ENCODE peak calls at places on chromosome 16, in nine cellular contexts. R, U, Y, N, S, A, L, O and D are unnamed samples.

GRCh38 chr16:13153696-13154095 is 252.3 kb downstream of the SHISA9 start:
- DNase-seq in S (no peak), O (no peak), R (no peak), A (no peak), Y (no peak), L (no peak), N (no peak), U (no peak), D (no peak)

GRCh38 chr16:57562066-57562465 is 19.6 kb downstream of the ADGRG5 start:
- DNase-seq in R (no peak), Y (no peak), S (no peak), U (no peak), N (no peak), O (no peak), L (no peak), A (no peak), D (no peak)

GRCh38 chr16:51147776-51148673 is 3.0 kb downstream of the SALL1 start:
- DNase-seq in L (no peak), A (no peak), Y (no peak), N (no peak), S (no peak), R (no peak), U (no peak), O (no peak), D (no peak)

GRCh38 chr16:11796227-11797165 is 562 bp downstream of the ZC3H7A start:
- DNase-seq in S (peak), L (peak), Y (peak), O (peak), U (peak), N (peak), A (peak), R (peak), D (peak)

GRCh38 chr16:35510701-35511100 is 2051.3 kb downstream of the TP53TG3F start:
- DNase-seq in L (no peak), A (no peak), S (no peak), Y (no peak), O (no peak), U (no peak), R (no peak), N (no peak), D (no peak)

GRCh38 chr16:72972878-72973571 is 74.9 kb downstream of the ZFHX3 start:
- DNase-seq in U (no peak), R (no peak), O (no peak), Y (no peak), L (no peak), N (no peak), S (no peak), A (no peak), D (no peak)

GRCh38 chr16:11625769-11626168 is 39.0 kb upstream of the LITAF start:
- DNase-seq in R (no peak), L (no peak), S (no peak), A (peak), N (no peak), Y (no peak), O (no peak), U (no peak), D (no peak)

GRCh38 chr16:77457046-77457445 is 22.2 kb upstream of the ADAMTS18 start:
- DNase-seq in N (no peak), Y (no peak), R (no peak), S (no peak), O (no peak), A (no peak), L (no peak), U (no peak), D (no peak)

GRCh38 chr16:54699656-54700055 is 231.0 kb upstream of the IRX5 start:
- DNase-seq in Y (no peak), A (no peak), N (no peak), L (no peak), S (no peak), R (no peak), O (no peak), U (no peak), D (no peak)

GRCh38 chr16:15792563-15792971 is 64.3 kb downstream of the MYH11 start:
- DNase-seq in R (no peak), N (no peak), O (no peak), A (no peak), L (no peak), U (no peak), Y (no peak), S (no peak), D (no peak)

GRCh38 chr16:65889533-65889966 is 476.9 kb upstream of the CDH5 start:
- DNase-seq in A (peak), O (no peak), L (no peak), R (no peak), Y (no peak), U (no peak), S (no peak), N (no peak), D (no peak)

GRCh38 chr16:57477531-57478202 is 8.6 kb downstream of the DOK4 start:
- DNase-seq in R (no peak), Y (no peak), A (no peak), N (no peak), O (no peak), U (no peak), L (no peak), S (no peak), D (no peak)

GRCh38 chr16:23520500-23520899 is 10.2 kb upstream of the GGA2 start:
- DNase-seq in R (no peak), A (no peak), U (no peak), L (no peak), S (no peak), O (no peak), Y (no peak), N (no peak), D (no peak)

GRCh38 chr16:23521965-23522364 is 11.7 kb upstream of the GGA2 start:
- DNase-seq in S (no peak), U (no peak), O (no peak), N (no peak), A (no peak), L (no peak), Y (no peak), R (no peak), D (no peak)

GRCh38 chr16:23519282-23519681 is 9.0 kb upstream of the GGA2 start:
- DNase-seq in L (no peak), A (no peak), U (no peak), R (no peak), N (no peak), Y (no peak), S (no peak), O (no peak), D (no peak)

GRCh38 chr16:23523321-23523720 is 13.0 kb upstream of the GGA2 start:
- DNase-seq in L (no peak), A (no peak), U (no peak), R (no peak), Y (no peak), S (no peak), O (no peak), N (no peak), D (no peak)

DNA sequence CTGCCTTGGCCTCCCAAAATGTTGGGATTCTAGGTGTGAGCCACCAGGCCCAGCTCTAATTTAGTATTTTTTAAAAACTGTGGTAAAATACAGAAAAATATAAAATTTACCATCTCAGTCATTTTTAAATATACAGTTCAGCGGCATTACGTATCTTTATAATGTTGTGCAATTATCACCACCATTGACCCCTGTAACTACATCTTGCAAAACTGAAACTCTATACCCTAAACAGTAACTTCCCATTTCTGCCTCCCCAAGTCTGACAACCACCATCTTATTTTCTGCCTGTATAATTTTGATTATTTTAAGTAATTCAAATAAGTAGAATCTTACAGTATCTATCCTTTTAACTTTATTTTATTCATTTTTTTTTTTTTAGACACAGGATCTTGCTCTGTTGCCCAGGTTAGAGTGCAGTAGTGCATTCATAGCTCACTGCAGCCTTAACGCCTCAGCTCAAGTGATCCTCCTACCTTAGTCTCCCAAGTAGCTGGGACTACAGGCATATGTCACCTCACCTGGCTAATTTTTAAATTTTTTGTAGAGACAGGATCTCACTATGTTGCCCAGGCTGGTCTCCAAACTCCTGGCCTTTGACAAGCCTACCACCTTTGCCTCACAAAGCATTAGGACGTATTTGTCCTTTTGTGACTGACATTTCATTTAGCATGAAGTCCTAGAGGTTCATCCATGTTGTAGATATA is 10.9 kb upstream of the GGA2 start:
- DNase-seq in A (no peak), O (no peak), L (no peak), N (no peak), Y (no peak), U (no peak), R (no peak), S (no peak), D (no peak)
- TF ChIP-seq POLR2A in A (no peak), O (no peak), L (no peak), N (no peak), Y (no peak), U (no peak), R (no peak), S (no peak), D (no peak)

DNA sequence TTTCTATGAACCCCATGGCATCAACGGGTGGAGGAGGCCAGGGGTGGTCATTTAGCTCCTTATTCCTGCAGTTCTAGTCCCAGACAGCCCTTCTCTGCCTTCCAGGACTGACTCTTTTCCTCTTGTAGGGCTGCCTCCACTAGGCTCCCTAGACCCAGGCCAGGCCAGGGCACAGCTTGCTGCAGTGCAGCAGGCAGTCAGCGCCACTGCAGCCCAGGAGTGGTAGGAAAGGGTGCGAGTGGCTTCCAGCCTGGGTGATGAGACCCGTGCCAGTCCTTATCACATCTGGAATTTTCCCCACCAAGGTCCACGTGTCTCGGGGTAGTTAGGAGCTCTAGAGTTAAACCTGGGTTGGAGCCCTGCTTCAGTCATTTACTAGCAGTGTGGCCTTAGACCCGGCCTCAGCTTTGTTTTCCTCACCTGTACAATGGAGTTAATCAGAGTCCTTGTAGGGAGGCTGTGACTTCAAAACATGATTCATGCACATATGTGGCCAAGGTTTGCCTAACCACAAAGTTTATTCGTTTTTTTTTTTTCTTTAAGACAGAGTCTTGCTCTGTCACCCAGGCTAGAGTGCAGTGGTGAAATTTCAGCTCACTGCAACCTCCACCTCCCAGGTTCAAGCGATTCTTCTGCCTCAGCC is 4.6 kb downstream of the SLC5A11 start:
- DNase-seq in U (no peak), R (no peak), L (no peak), N (no peak), A (peak), S (no peak), Y (no peak), O (no peak), D (no peak)
- H3K27ac ChIP-seq in U (no peak), R (no peak), L (no peak), N (no peak), A (no peak), S (no peak), Y (no peak), O (no peak), D (no peak)

DNA sequence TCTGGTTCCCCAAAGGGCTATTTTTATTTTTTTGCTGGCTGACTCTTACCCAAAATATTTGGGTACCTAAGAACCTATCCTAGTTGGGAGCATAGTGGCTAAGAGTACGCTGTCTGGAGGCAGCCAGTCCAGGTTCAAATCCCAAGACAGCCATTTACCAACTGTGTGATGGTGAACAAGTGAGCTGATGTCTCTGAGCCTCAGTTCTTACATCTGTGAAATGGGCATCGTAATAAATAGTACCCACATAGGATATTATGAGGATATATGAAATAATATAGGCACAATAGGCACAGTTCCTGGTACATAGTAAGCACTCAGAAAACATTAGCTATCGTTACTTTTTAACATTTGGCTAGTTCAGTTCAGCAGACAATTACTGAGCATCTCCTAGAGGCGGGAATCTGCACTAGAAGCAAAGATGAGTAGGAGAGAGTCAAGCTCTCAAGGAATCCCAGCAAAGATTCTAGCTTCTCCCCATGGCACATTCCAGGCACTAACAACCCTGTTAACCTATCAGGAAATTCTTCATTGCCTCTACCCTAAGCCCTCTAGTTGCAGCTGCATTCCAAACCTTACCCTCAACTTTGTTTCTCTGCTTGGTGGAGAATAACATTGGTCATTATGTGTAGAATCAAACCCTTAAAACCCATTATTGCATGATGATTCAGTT is 31.6 kb downstream of the GPR139 start:
- DNase-seq in N (no peak), A (no peak), O (no peak), Y (no peak), L (no peak), S (no peak), U (no peak), R (no peak), D (no peak)
- TF ChIP-seq CTCF in N (no peak), A (no peak), O (no peak), Y (no peak), L (no peak), S (no peak), U (no peak), R (no peak), D (no peak)

GRCh38 chr16:30786936-30787612 is at the start of gene ZNF629:
- DNase-seq in L (peak), U (peak), A (peak), N (peak), S (peak), Y (peak), O (peak), R (peak), D (peak)
- TF ChIP-seq POLR2A in L (no peak), U (peak), A (peak), N (peak), S (no peak), Y (no peak), O (no peak), R (no peak), D (peak)

DNA sequence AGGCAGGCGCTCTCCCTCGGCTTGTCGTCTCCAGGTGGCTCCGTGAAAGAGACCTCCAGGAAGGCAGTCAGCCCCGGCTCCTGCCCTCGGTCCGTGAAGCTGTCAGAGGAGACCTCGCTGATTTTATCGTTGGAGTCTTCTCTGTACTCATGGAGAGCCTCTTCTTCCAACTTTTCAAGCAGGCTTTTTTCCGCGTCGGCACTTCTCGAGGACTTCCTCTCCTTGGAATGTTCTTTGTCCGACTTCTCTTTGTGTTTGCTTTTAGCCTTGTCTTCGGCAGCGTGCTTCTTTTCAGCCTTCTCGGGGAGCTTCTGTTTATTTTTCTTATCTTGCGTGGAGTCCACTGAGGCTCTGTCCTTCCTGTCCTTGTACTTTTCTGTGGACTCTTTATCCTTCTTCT is 65.0 kb downstream of the ZNF778 start:
- DNase-seq in N (no peak), S (no peak), L (no peak), O (no peak), R (no peak), A (no peak), U (no peak), Y (no peak), D (no peak)
- H3K27ac ChIP-seq in N (no peak), S (no peak), L (no peak), O (no peak), R (no peak), A (no peak), U (no peak), Y (no peak), D (no peak)

GRCh38 chr16:31143889-31144148 is 6.0 kb downstream of the PRSS36 start:
- DNase-seq in S (no peak), L (no peak), A (no peak), O (no peak), N (no peak), Y (no peak), R (no peak), U (no peak), D (no peak)

GRCh38 chr16:31145398-31145990 is 4.4 kb downstream of the PRSS36 start:
- DNase-seq in Y (no peak), U (no peak), R (no peak), S (no peak), A (no peak), L (no peak), N (no peak), O (no peak), D (no peak)

GRCh38 chr16:31142109-31143035 is 6.8 kb upstream of the PRSS8 start:
- DNase-seq in Y (peak), O (peak), L (peak), A (peak), U (peak), R (peak), N (peak), S (peak), D (peak)

GRCh38 chr16:31141489-31142108 is 6.1 kb upstream of the PRSS8 start:
- DNase-seq in O (no peak), L (no peak), Y (peak), R (no peak), N (peak), S (no peak), A (peak), U (no peak), D (no peak)

DNA sequence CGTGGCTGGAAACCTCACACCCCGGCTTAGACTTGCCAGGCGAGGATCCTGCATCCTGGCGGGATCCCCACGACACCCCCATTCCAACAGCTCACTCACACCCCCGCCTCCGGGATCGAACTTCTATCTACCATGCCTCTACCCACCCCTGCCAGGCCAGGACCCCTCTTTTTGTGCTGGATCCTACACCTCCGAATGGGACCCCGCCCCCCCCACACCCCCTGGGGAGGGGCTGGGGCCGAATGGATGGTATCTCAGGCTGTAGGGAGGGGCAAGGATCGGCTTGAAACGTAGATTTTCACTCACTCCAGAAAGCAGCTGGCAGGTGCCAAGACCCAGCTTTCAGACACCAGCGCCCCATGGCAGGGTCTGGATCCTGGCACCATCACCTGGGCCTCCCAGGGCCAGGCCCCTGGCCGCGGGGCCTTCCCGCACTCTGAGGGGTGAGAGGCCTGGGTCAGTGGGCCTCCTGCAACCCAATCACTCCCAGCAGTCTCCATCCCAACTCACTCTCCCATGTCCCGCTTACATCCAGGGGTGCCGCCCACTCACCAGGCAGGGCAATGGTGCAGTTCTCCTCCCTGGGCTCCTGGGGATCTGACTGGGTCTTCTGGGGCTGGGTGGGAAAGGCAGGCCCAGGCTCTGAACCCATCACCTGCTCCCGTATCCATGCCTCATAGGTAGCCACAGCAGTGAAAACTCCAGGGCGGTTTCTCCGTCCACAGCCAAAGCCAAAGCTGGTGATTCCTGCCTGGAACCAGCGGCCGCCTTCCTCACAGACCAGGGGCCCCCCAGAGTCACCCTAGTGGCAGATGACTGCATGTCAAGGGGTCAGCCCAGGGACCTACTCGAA is 6.6 kb downstream of the PRSS36 start:
- DNase-seq in N (no peak), R (peak), O (no peak), U (no peak), S (no peak), L (no peak), Y (peak), A (no peak), D (no peak)
- TF ChIP-seq CTCF in N (no peak), R (no peak), O (no peak), U (no peak), S (no peak), L (no peak), Y (no peak), A (no peak), D (no peak)

GRCh38 chr16:3123986-3124886 is 10.6 kb upstream of the ZNF213 start:
- DNase-seq in A (peak), U (peak), R (peak), S (peak), Y (peak), N (peak), O (peak), L (peak), D (peak)
- TF ChIP-seq POLR2A in A (no peak), U (no peak), R (no peak), S (peak), Y (peak), N (peak), O (peak), L (peak), D (no peak)

GRCh38 chr16:1169285-1170075 is 16.6 kb downstream of the CACNA1H start:
- DNase-seq in O (no peak), S (peak), U (no peak), N (no peak), L (no peak), Y (peak), A (no peak), R (peak), D (peak)
- H3K27ac ChIP-seq in O (no peak), S (peak), U (peak), N (no peak), L (no peak), Y (peak), A (peak), R (peak), D (peak)

DNA sequence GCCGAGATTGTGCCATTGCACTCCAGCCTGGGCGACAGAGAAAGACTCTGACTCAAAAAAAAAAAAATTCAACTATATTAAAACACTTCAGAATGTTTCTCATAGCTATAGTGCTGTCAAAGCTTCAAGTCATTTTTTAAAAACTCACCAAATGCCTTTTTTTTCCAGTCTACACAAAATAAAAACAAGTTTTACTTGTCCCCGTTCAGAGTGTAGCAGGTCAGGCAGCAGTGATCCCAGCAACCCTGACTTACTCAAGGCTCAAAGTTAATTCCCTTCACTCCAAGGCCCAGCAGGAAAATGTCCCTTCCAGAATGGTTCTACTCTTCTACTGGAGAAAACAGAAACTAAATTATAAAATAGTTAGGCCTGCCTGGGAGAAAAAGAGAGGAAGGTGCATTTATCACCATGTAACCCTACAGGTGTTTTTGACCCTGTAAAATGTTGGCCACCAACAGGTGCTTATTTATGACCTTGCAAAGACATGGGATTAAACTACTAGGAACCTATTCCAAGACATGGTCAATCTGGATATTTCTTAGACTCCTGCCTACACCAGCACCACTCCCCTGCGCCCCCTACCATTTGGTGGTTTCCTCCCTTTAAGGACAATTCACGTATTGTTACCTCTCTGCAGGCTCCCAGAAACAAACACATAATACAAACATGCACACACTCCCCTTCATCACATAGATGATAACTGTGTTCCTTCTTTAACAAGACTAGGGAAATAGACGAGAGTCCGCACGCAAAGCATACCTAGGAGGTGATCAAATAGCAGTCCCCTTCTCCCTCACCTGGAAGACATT is 5.4 kb downstream of the AMFR start:
- DNase-seq in L (no peak), O (no peak), A (no peak), S (no peak), Y (no peak), U (no peak), N (no peak), R (no peak), D (no peak)
- TF ChIP-seq CTCF in L (no peak), O (no peak), A (no peak), S (no peak), Y (no peak), U (no peak), N (no peak), R (no peak), D (no peak)